ENCODE peak calls at places on chromosomes 5 and 9, in eight cellular contexts. Z, H, Q, L, U, R, K and Y are unnamed samples.

GRCh38 chr9:1871486-1872181 is 143.5 kb upstream of the SMARCA2 start:
- DNase-seq in Z (no peak), H (no peak), Q (no peak), L (no peak), U (peak), R (no peak), K (no peak), Y (no peak)

GRCh38 chr9:83601463-83601862 is 21.5 kb upstream of the IDNK start:
- DNase-seq in Z (no peak), H (no peak), Q (no peak), L (no peak), U (no peak), R (no peak), K (no peak), Y (no peak)

GRCh38 chr5:125575561-125576504 is 829.4 kb upstream of the ZNF608 start:
- DNase-seq in Z (no peak), H (no peak), Q (no peak), L (peak), U (peak), R (no peak), K (no peak), Y (no peak)

GRCh38 chr5:36796171-36796570 is 80.4 kb upstream of the NIPBL start:
- DNase-seq in Z (no peak), H (no peak), Q (no peak), L (peak), U (no peak), R (no peak), K (no peak), Y (no peak)

GRCh38 chr9:35027871-35028270 is 38.3 kb downstream of the DNAJB5 start:
- DNase-seq in Z (no peak), H (peak), Q (no peak), L (no peak), U (no peak), R (no peak), K (no peak), Y (no peak)

GRCh38 chr5:17359451-17359965 is 138.5 kb upstream of the TAF11L2 start:
- DNase-seq in Z (no peak), H (peak), Q (no peak), L (peak), U (no peak), R (peak), K (no peak), Y (no peak)

GRCh38 chr5:43572357-43572756 is 15.5 kb upstream of the PAIP1 start:
- DNase-seq in Z (no peak), H (no peak), Q (no peak), L (peak), U (peak), R (no peak), K (no peak), Y (no peak)

GRCh38 chr9:94933429-94933828 is 206.9 kb downstream of the AOPEP start:
- DNase-seq in Z (no peak), H (peak), Q (no peak), L (no peak), U (no peak), R (no peak), K (no peak), Y (no peak)

GRCh38 chr5:164627051-164627450 is 1121.6 kb downstream of the MAT2B start:
- DNase-seq in Z (no peak), H (no peak), Q (no peak), L (no peak), U (no peak), R (no peak), K (no peak), Y (no peak)

GRCh38 chr5:83026930-83027687 is 50.1 kb downstream of the TMEM167A start:
- DNase-seq in Z (peak), H (peak), Q (peak), L (no peak), U (no peak), R (no peak), K (no peak), Y (no peak)

GRCh38 chr5:60207031-60207430 is 313.5 kb upstream of the PDE4D start:
- DNase-seq in Z (no peak), H (no peak), Q (no peak), L (no peak), U (no peak), R (no peak), K (no peak), Y (no peak)

GRCh38 chr9:82670000-82670399 is 392.9 kb downstream of the RASEF start:
- DNase-seq in Z (no peak), H (no peak), Q (no peak), L (no peak), U (no peak), R (no peak), K (no peak), Y (no peak)

GRCh38 chr5:159909126-159909525 is 7.2 kb upstream of the ADRA1B start:
- DNase-seq in Z (no peak), H (no peak), Q (no peak), L (no peak), U (no peak), R (no peak), K (no peak), Y (no peak)

GRCh38 chr9:105865315-105865714 is 171.0 kb downstream of the TMEM38B start:
- DNase-seq in Z (no peak), H (no peak), Q (no peak), L (no peak), U (peak), R (no peak), K (no peak), Y (no peak)

GRCh38 chr9:21770877-21771560 is 31.4 kb upstream of the MTAP start:
- DNase-seq in Z (no peak), H (peak), Q (no peak), L (peak), U (no peak), R (peak), K (no peak), Y (no peak)

GRCh38 chr5:132656774-132657355 is 1.1 kb upstream of the IL13 start:
- DNase-seq in Z (no peak), H (no peak), Q (peak), L (no peak), U (no peak), R (no peak), K (no peak), Y (no peak)

GRCh38 chr5:98905857-98906688 is 22.7 kb downstream of the CHD1 start:
- DNase-seq in Z (no peak), H (peak), Q (peak), L (peak), U (peak), R (no peak), K (no peak), Y (no peak)

GRCh38 chr5:40428815-40429214 is 250.9 kb upstream of the PTGER4 start:
- DNase-seq in Z (no peak), H (no peak), Q (no peak), L (no peak), U (no peak), R (no peak), K (no peak), Y (no peak)

GRCh38 chr5:145028626-145029025 is 806.5 kb downstream of the PRELID2 start:
- DNase-seq in Z (no peak), H (no peak), Q (no peak), L (no peak), U (no peak), R (no peak), K (no peak), Y (peak)

GRCh38 chr5:73139485-73139884 is 19.1 kb downstream of the TMEM171 start:
- DNase-seq in Z (no peak), H (no peak), Q (no peak), L (no peak), U (no peak), R (no peak), K (no peak), Y (no peak)

GRCh38 chr5:116037236-116037822 is 5.1 kb downstream of the ARL14EPL start:
- DNase-seq in Z (no peak), H (no peak), Q (no peak), L (no peak), U (no peak), R (no peak), K (no peak), Y (no peak)

GRCh38 chr5:1167728-1168709 is 33.4 kb upstream of the SLC6A19 start:
- DNase-seq in Z (peak), H (peak), Q (peak), L (peak), U (peak), R (peak), K (peak), Y (no peak)

GRCh38 chr5:169856571-169856970 is 123.7 kb downstream of the INSYN2B start:
- DNase-seq in Z (no peak), H (peak), Q (no peak), L (peak), U (no peak), R (peak), K (no peak), Y (peak)

GRCh38 chr5:179265529-179266290 is 79.6 kb downstream of the ADAMTS2 start:
- DNase-seq in Z (peak), H (peak), Q (no peak), L (peak), U (peak), R (peak), K (peak), Y (peak)

GRCh38 chr5:56852228-56853000 is 37.1 kb downstream of the MAP3K1 start:
- DNase-seq in Z (no peak), H (peak), Q (no peak), L (peak), U (no peak), R (no peak), K (no peak), Y (no peak)

GRCh38 chr9:23754551-23754950 is 71.5 kb downstream of the ELAVL2 start:
- DNase-seq in Z (no peak), H (no peak), Q (no peak), L (peak), U (no peak), R (no peak), K (no peak), Y (no peak)

DNA sequence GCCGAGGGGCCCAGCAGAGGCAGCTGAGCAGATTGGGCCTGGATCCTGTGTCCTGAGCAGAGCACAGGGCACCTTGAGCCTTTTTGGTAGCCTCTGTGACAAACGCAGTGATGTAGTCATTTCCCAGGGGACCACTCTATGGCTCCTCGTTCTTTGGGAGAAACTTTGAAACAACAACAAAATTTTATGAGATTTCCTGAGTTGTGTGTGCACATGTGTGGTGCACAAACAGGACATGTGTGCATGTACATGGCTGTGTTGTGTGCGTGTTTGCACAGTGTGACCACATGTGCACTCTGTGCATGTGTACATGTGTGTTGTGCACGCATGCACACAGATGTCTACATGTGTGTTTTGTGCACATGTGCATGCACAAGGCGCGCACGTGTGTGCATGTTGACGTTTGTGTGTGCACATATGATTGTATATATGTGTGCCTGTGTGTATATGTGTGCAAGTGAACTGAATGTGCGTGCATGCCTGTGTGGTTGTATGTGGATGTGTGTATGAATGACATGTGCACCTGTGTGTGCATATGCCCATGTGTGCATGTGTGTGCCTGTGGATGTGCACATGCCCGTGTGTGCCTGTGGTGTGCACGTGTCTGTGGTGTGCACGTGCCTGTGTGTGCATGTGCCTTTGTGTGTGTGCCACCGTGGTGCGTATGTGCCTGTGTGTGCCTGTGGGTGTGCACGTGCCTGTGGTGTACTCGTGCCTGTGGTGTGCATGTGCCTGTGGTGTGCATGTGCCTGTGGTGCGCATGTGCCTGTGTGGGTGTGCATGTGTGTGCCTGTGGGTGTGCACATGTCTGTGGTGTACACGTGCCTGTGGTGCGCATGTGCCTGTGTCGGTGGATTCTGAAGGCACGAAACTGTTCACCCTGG is 221.6 kb downstream of the CACNA1B start:
- DNase-seq in Z (peak), H (no peak), Q (no peak), L (no peak), U (no peak), R (no peak), K (no peak), Y (no peak)
- H3K4me3 ChIP-seq in Z (no peak), H (no peak), Q (no peak), L (no peak), U (no peak), R (no peak), K (no peak), Y (no peak)

GRCh38 chr5:139368613-139369012 is 14.5 kb downstream of the SLC23A1 start:
- DNase-seq in Z (no peak), H (peak), Q (no peak), L (peak), U (no peak), R (no peak), K (no peak), Y (no peak)
- TF ChIP-seq CTCF in Z (no peak), H (peak), Q (peak), L (no peak), U (no peak), R (no peak), K (no peak), Y (no peak)

GRCh38 chr9:127767909-127768331 is 10.5 kb downstream of the SH2D3C start:
- DNase-seq in Z (peak), H (peak), Q (no peak), L (peak), U (no peak), R (no peak), K (no peak), Y (no peak)
- H3K4me3 ChIP-seq in Z (peak), H (no peak), Q (no peak), L (no peak), U (no peak), R (no peak), K (no peak), Y (no peak)

GRCh38 chr5:5100635-5101034 is 39.5 kb upstream of the ADAMTS16 start:
- DNase-seq in Z (no peak), H (no peak), Q (no peak), L (no peak), U (no peak), R (no peak), K (no peak), Y (no peak)

GRCh38 chr5:5101676-5102075 is 38.5 kb upstream of the ADAMTS16 start:
- DNase-seq in Z (no peak), H (no peak), Q (no peak), L (no peak), U (no peak), R (no peak), K (no peak), Y (no peak)

GRCh38 chr5:5103249-5103648 is 36.9 kb upstream of the ADAMTS16 start:
- DNase-seq in Z (no peak), H (no peak), Q (no peak), L (peak), U (no peak), R (no peak), K (no peak), Y (no peak)

GRCh38 chr5:5105531-5105930 is 34.6 kb upstream of the ADAMTS16 start:
- DNase-seq in Z (no peak), H (no peak), Q (no peak), L (no peak), U (no peak), R (no peak), K (no peak), Y (no peak)

DNA sequence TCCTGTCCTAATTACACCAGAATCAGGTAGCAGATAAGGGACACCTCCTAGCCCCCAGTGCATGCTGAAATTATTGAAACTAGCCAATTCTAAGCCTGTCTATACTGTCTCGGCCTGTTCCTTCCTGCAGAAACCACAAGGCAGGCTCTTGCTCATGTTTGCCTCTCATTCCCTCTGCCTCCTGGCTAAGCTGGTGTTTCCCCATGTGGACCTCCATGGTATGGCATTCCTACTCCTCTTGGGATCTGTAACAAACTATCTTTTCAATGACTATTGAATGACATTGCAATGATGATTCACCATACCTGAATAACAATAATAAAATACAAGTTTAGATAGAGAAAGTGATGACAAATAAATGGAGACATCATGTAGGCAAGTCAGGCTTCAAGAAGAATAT is 35.6 kb upstream of the ADAMTS16 start:
- DNase-seq in Z (no peak), H (no peak), Q (no peak), L (no peak), U (no peak), R (no peak), K (no peak), Y (no peak)
- TF ChIP-seq CTCF in Z (no peak), H (no peak), Q (no peak), L (no peak), U (no peak), R (no peak), K (no peak), Y (no peak)

GRCh38 chr9:4936277-4936676 is 48.8 kb upstream of the JAK2 start:
- DNase-seq in Z (no peak), H (no peak), Q (no peak), L (no peak), U (no peak), R (no peak), K (no peak), Y (no peak)

GRCh38 chr9:4932681-4933080 is 52.4 kb upstream of the JAK2 start:
- DNase-seq in Z (no peak), H (no peak), Q (no peak), L (no peak), U (no peak), R (no peak), K (no peak), Y (no peak)

GRCh38 chr9:4933861-4934260 is 51.2 kb upstream of the JAK2 start:
- DNase-seq in Z (no peak), H (no peak), Q (no peak), L (no peak), U (no peak), R (no peak), K (no peak), Y (no peak)

GRCh38 chr9:4934976-4935672 is 49.9 kb upstream of the JAK2 start:
- DNase-seq in Z (no peak), H (no peak), Q (no peak), L (peak), U (no peak), R (no peak), K (no peak), Y (no peak)

DNA sequence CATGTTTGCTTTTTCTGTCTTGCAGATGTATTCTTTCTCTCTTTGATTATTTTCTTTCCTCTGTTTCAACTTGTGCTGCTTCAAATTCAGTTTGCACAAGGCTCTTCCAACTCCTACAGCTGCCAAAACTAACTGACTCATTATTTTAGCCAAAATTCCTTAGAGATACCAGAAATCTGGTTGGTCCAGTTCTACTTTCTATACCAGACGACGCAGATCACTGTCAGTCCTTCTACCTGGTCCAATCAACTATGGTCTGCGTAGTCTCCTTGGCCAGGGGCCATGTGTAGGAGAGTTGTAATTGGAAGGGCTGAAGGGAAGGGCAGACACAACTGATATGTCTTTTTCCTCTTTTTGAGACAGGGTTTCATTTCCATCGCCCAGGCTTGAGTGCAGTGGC is 51.9 kb upstream of the JAK2 start:
- DNase-seq in Z (peak), H (no peak), Q (no peak), L (peak), U (no peak), R (no peak), K (no peak), Y (no peak)
- H3K4me3 ChIP-seq in Z (no peak), H (no peak), Q (no peak), L (no peak), U (no peak), R (no peak), K (no peak), Y (no peak)

DNA sequence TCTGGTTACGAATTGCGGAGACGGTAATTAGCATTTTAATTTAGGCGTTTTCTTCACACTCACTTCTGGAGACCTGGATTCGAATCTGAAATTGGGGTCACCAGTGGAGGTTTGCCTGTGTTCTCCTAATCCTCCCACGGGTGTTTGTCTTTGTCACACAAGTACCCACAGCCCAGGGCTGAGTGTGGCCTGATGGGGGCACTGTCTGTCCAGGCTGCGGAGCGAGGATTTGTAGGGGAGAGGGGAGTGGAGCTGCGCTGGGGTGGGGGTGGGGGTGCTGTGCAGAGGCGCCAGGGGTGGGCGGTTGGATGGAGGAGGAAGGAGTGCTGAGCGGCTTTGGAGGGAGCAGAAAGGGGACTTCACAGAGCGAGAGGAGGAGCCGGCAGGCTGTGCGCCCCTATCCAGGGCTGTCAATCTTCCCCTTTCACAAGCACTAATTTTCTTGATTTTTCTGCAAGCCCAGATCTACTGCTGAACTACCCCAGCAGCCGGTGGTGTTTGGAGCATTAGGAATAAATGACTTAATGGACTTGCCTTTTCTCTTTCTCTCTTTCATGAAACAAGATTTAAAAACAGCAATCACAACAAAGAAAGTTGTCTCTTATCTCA is 53.1 kb downstream of the TSPAN17 start:
- DNase-seq in Z (peak), H (no peak), Q (no peak), L (no peak), U (peak), R (no peak), K (no peak), Y (no peak)
- TF ChIP-seq CTCF in Z (no peak), H (peak), Q (peak), L (peak), U (peak), R (peak), K (no peak), Y (peak)

DNA sequence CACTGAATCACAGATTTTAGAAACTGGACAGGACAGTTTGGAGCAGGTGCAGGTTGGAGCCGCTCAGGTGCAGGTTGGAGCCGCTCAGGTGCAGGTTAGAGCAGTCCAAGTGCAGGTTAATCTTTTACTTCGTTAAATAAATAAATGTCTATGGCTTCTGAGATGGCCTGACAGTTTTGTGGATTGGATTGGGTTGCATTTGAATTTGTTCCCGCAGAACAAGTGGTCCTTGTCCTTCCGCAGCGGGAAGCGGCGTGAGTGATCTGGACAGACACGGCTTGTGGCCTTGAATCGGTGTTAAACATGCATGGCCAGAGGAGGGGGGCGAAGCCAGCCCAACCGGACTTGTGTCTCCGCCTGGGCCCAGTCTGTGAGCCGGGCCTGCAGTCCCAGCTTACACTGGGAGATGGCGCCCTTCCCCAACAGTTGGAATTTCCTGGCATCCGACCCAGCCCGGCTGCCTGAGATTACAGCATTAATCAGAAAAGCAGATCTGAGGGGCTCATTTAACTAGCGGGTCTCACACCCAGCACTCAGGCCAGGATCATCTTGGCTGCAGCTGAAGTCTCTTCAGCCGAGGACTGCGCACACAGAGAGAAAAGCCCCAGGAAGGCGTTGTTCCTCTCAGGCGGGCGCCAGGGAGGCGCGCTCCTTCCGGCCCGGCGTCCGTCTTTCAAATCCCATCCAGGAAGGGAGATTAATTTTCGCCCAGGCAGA is 1.5 kb upstream of the OLFM1 start:
- DNase-seq in Z (peak), H (peak), Q (peak), L (peak), U (peak), R (no peak), K (peak), Y (peak)
- H3K4me3 ChIP-seq in Z (peak), H (no peak), Q (no peak), L (no peak), U (no peak), R (peak), K (no peak), Y (no peak)

GRCh38 chr9:123225374-123225813 is 43.0 kb downstream of the STRBP start:
- DNase-seq in Z (no peak), H (peak), Q (peak), L (peak), U (peak), R (peak), K (no peak), Y (peak)
- TF ChIP-seq CTCF in Z (peak), H (peak), Q (peak), L (peak), U (peak), R (peak), K (no peak), Y (peak)